ENCODE peak calls at places on chromosome 11, in eight cellular contexts. N, O, T, V, R, Q, B and P are unnamed samples.

GRCh38 chr11:128658499-128658898 is 35.4 kb upstream of the FLI1 start:
- DNase-seq in N (no peak), O (no peak), T (no peak), V (no peak), R (no peak), Q (no peak), B (no peak), P (no peak)

GRCh38 chr11:12066056-12066798 is 44.2 kb upstream of the MICAL2 start:
- DNase-seq in N (peak; percentile 78), O (peak; percentile 91), T (peak; percentile 87), V (no peak), R (no peak), Q (no peak), B (no peak), P (peak; percentile 93)

GRCh38 chr11:6354651-6355485 is 34.6 kb upstream of the CAVIN3 start:
- DNase-seq in N (no peak), O (no peak), T (no peak), V (no peak), R (no peak), Q (no peak), B (no peak), P (no peak)

GRCh38 chr11:40388097-40388818 is 1071.2 kb downstream of the LRRC4C start:
- DNase-seq in N (no peak), O (no peak), T (peak; percentile 41), V (no peak), R (no peak), Q (no peak), B (no peak), P (no peak)

GRCh38 chr11:84795698-84796097 is 831.4 kb downstream of the DLG2 start:
- DNase-seq in N (no peak), O (no peak), T (no peak), V (no peak), R (no peak), Q (no peak), B (no peak), P (no peak)

GRCh38 chr11:123174196-123175183 is 20.6 kb downstream of the CLMP start:
- DNase-seq in N (peak; percentile 97), O (no peak), T (peak; percentile 92), V (peak; percentile 40), R (no peak), Q (no peak), B (peak; percentile 39), P (no peak)

GRCh38 chr11:26070981-26071380 is 260.9 kb upstream of the ANO3 start:
- DNase-seq in N (no peak), O (no peak), T (no peak), V (no peak), R (no peak), Q (no peak), B (no peak), P (no peak)

GRCh38 chr11:19400296-19400695 is 159.6 kb upstream of the E2F8 start:
- DNase-seq in N (no peak), O (no peak), T (no peak), V (no peak), R (no peak), Q (no peak), B (no peak), P (no peak)

GRCh38 chr11:79616392-79616831 is 175.6 kb upstream of the TENM4 start:
- DNase-seq in N (no peak), O (peak; percentile 28), T (no peak), V (no peak), R (no peak), Q (no peak), B (no peak), P (no peak)

GRCh38 chr11:68973219-68973618 is 7.6 kb downstream of the MRGPRD start:
- DNase-seq in N (no peak), O (no peak), T (no peak), V (no peak), R (no peak), Q (no peak), B (no peak), P (no peak)

GRCh38 chr11:35927730-35928129 is 16.1 kb upstream of the LDLRAD3 start:
- DNase-seq in N (peak; percentile 90), O (peak; percentile 86), T (no peak), V (peak; percentile 51), R (no peak), Q (no peak), B (peak; percentile 46), P (no peak)

GRCh38 chr11:116384876-116385275 is 387.9 kb downstream of the BUD13 start:
- DNase-seq in N (no peak), O (no peak), T (no peak), V (no peak), R (no peak), Q (no peak), B (no peak), P (no peak)

GRCh38 chr11:19628018-19628417 is 84.6 kb upstream of the NAV2 start:
- DNase-seq in N (peak; percentile 90), O (no peak), T (peak; percentile 55), V (peak; percentile 87), R (no peak), Q (no peak), B (no peak), P (no peak)

GRCh38 chr11:95711162-95711944 is 78.2 kb downstream of the FAM76B start:
- DNase-seq in N (peak; percentile 49), O (no peak), T (peak; percentile 59), V (no peak), R (no peak), Q (no peak), B (no peak), P (no peak)

GRCh38 chr11:72321381-72321996 is 77.5 kb upstream of the PHOX2A start:
- DNase-seq in N (peak; percentile 17), O (no peak), T (peak; percentile 40), V (no peak), R (no peak), Q (no peak), B (no peak), P (no peak)

GRCh38 chr11:47329431-47329993 is 23.0 kb downstream of the MYBPC3 start:
- DNase-seq in N (no peak), O (no peak), T (no peak), V (no peak), R (peak; percentile 6), Q (no peak), B (no peak), P (no peak)

GRCh38 chr11:6655790-6656580 is at the start of gene DCHS1:
- DNase-seq in N (peak; percentile 27), O (no peak), T (no peak), V (peak; percentile 62), R (peak; percentile 26), Q (no peak), B (no peak), P (no peak)

GRCh38 chr11:44096360-44097188 is 1.1 kb downstream of the EXT2 start:
- DNase-seq in N (peak; percentile 27), O (peak; percentile 16), T (peak; percentile 9), V (no peak), R (peak; percentile 25), Q (no peak), B (no peak), P (no peak)

GRCh38 chr11:133928628-133929059 is 28.1 kb downstream of the IGSF9B start:
- DNase-seq in N (peak; percentile 63), O (no peak), T (no peak), V (no peak), R (peak; percentile 53), Q (peak; percentile 73), B (peak; percentile 30), P (no peak)

GRCh38 chr11:69954756-69955155 is 123.4 kb upstream of the ANO1 start:
- DNase-seq in N (no peak), O (no peak), T (no peak), V (no peak), R (no peak), Q (no peak), B (no peak), P (no peak)

GRCh38 chr11:90220391-90220790 is 2.5 kb downstream of the CHORDC1 start:
- DNase-seq in N (peak; percentile 64), O (no peak), T (peak; percentile 46), V (no peak), R (no peak), Q (no peak), B (no peak), P (no peak)

GRCh38 chr11:102500829-102501228 is 29.7 kb downstream of the MMP7 start:
- DNase-seq in N (no peak), O (no peak), T (no peak), V (no peak), R (no peak), Q (no peak), B (no peak), P (no peak)

GRCh38 chr11:122851366-122852011 is 13.2 kb downstream of the CRTAM start:
- DNase-seq in N (no peak), O (no peak), T (no peak), V (no peak), R (peak; percentile 60), Q (no peak), B (no peak), P (no peak)

GRCh38 chr11:25423436-25424184 is 908.3 kb upstream of the ANO3 start:
- DNase-seq in N (peak; percentile 45), O (no peak), T (peak; percentile 60), V (no peak), R (no peak), Q (no peak), B (no peak), P (no peak)

GRCh38 chr11:3341298-3341697 is 37.6 kb downstream of the ZNF195 start:
- DNase-seq in N (peak; percentile 41), O (peak; percentile 9), T (peak; percentile 19), V (peak; percentile 53), R (peak; percentile 67), Q (peak; percentile 85), B (peak; percentile 73), P (peak; percentile 18)

GRCh38 chr11:117583063-117583801 is 213.8 kb downstream of the DSCAML1 start:
- DNase-seq in N (peak; percentile 41), O (no peak), T (no peak), V (peak; percentile 30), R (no peak), Q (no peak), B (no peak), P (no peak)

GRCh38 chr11:28490763-28491382 is 382.7 kb downstream of the METTL15 start:
- DNase-seq in N (peak; percentile 63), O (no peak), T (no peak), V (no peak), R (no peak), Q (no peak), B (no peak), P (no peak)

GRCh38 chr11:79229047-79229446 is 211.8 kb downstream of the TENM4 start:
- DNase-seq in N (no peak), O (no peak), T (no peak), V (no peak), R (no peak), Q (no peak), B (no peak), P (no peak)

GRCh38 chr11:57458410-57459111 is 1.8 kb upstream of the RTN4RL2 start:
- DNase-seq in N (peak; percentile 50), O (peak; percentile 57), T (no peak), V (peak; percentile 63), R (peak; percentile 39), Q (peak; percentile 82), B (peak; percentile 62), P (no peak)

GRCh38 chr11:83918471-83918870 is 632.3 kb upstream of the CCDC90B start:
- DNase-seq in N (no peak), O (no peak), T (peak; percentile 8), V (peak; percentile 44), R (no peak), Q (no peak), B (no peak), P (no peak)

GRCh38 chr11:1880746-1881441 is 10.8 kb downstream of the PRR33 start:
- DNase-seq in N (no peak), O (no peak), T (no peak), V (no peak), R (no peak), Q (peak; percentile 66), B (no peak), P (no peak)

GRCh38 chr11:19268901-19269300 is 28.2 kb upstream of the E2F8 start:
- DNase-seq in N (no peak), O (no peak), T (no peak), V (no peak), R (no peak), Q (no peak), B (no peak), P (no peak)

GRCh38 chr11:8768625-8769333 is 86.2 kb downstream of the RPL27A start:
- DNase-seq in N (peak; percentile 56), O (peak; percentile 22), T (peak; percentile 69), V (peak; percentile 65), R (no peak), Q (no peak), B (peak; percentile 55), P (peak; percentile 72)

GRCh38 chr11:46246514-46246913 is 30.9 kb upstream of the CREB3L1 start:
- DNase-seq in N (peak; percentile 39), O (no peak), T (peak; percentile 33), V (no peak), R (no peak), Q (no peak), B (no peak), P (no peak)